ENCODE peak calls at places on chromosomes 3 and 15, in four cellular contexts. X is bronchial epithelial cell, R is spleen, H is psoas muscle. C is an unnamed sample.

GRCh38 chr3:172074578-172074977 is 35.2 kb downstream of the FNDC3B start:
- DNase-seq in H (peak; percentile 28), X (no peak), R (no peak), C (peak; percentile 56)

GRCh38 chr15:95684693-95685115 is 645.8 kb upstream of the NR2F2 start:
- DNase-seq in X (peak; percentile 95), H (no peak), R (no peak), C (no peak)

GRCh38 chr3:62370112-62371031 is 3.0 kb downstream of the FEZF2 start:
- DNase-seq in R (no peak), H (no peak), X (no peak), C (no peak)

GRCh38 chr15:57559875-57560274 is 31.8 kb upstream of the MYZAP start:
- DNase-seq in R (peak; percentile 83), X (peak; percentile 56), H (peak; percentile 57), C (peak; percentile 87)

GRCh38 chr15:48719668-48720067 is 74.2 kb upstream of the FBN1 start:
- DNase-seq in R (no peak), H (no peak), X (no peak), C (no peak)

GRCh38 chr3:67460841-67461240 is 193.6 kb downstream of the SUCLG2 start:
- DNase-seq in R (no peak), H (no peak), X (peak; percentile 5), C (no peak)

GRCh38 chr15:90901799-90902655 is 1.1 kb upstream of the MAN2A2 start:
- DNase-seq in H (peak; percentile 79), R (peak; percentile 94), X (peak; percentile 66), C (peak; percentile 82)

GRCh38 chr3:141228385-141228784 is 3.2 kb upstream of the PXYLP1 start:
- DNase-seq in H (no peak), R (no peak), X (no peak), C (no peak)

GRCh38 chr15:74403981-74404563 is 29.7 kb downstream of the SEMA7A start:
- DNase-seq in H (no peak), R (no peak), X (no peak), C (no peak)

GRCh38 chr3:167908745-167909442 is 173.4 kb downstream of the SERPINI1 start:
- DNase-seq in R (no peak), X (no peak), H (no peak), C (no peak)

GRCh38 chr3:47225310-47225906 is 57.2 kb downstream of the KIF9 start:
- DNase-seq in H (no peak), R (no peak), X (peak; percentile 11), C (no peak)

GRCh38 chr15:63212050-63212973 is 22.9 kb downstream of the RAB8B start:
- DNase-seq in X (peak; percentile 86), H (no peak), R (no peak), C (no peak)

GRCh38 chr15:71761649-71762048 is 48.7 kb upstream of the NR2E3 start:
- DNase-seq in H (no peak), R (no peak), X (peak; percentile 92), C (peak; percentile 46)

GRCh38 chr15:75168374-75168773 is 33.3 kb upstream of the C15orf39 start:
- DNase-seq in H (no peak), R (no peak), X (no peak), C (no peak)

GRCh38 chr15:65690778-65691177 is 69.0 kb downstream of the SLC24A1 start:
- DNase-seq in R (no peak), X (no peak), H (no peak), C (no peak)

GRCh38 chr15:77528968-77529319 is 103.8 kb downstream of the LINGO1 start:
- DNase-seq in H (no peak), X (no peak), R (peak; percentile 56), C (peak; percentile 68)

GRCh38 chr15:40063563-40064011 is 24.6 kb upstream of the SRP14 start:
- DNase-seq in X (peak; percentile 90), H (peak; percentile 69), R (peak; percentile 66), C (peak; percentile 75)

GRCh38 chr15:39914977-39915376 is 5.1 kb downstream of the GPR176 start:
- DNase-seq in X (no peak), R (no peak), H (no peak), C (no peak)

GRCh38 chr3:182671942-182672341 is 121.4 kb upstream of the ATP11B start:
- DNase-seq in X (no peak), H (no peak), R (no peak), C (no peak)

GRCh38 chr3:905217-905616 is 187.6 kb upstream of the CNTN6 start:
- DNase-seq in X (no peak), R (no peak), H (no peak), C (no peak)

GRCh38 chr3:107361633-107362032 is 15.6 kb upstream of the CCDC54 start:
- DNase-seq in X (no peak), R (no peak), H (no peak), C (no peak)

GRCh38 chr3:16510620-16511319 is 2.7 kb downstream of the RFTN1 start:
- DNase-seq in H (no peak), X (no peak), R (no peak), C (no peak)

GRCh38 chr3:16512435-16513140 is 911 bp downstream of the RFTN1 start:
- DNase-seq in R (peak; percentile 91), X (peak; percentile 21), H (peak; percentile 41), C (peak; percentile 79)

GRCh38 chr3:16509721-16510619 is 3.5 kb downstream of the RFTN1 start:
- DNase-seq in H (no peak), R (no peak), X (no peak), C (no peak)

GRCh38 chr3:16513141-16514020 is at the start of gene RFTN1:
- DNase-seq in H (peak; percentile 56), R (peak; percentile 92), X (peak; percentile 39), C (peak; percentile 67)

GRCh38 chr3:16511561-16512434 is 1.7 kb downstream of the RFTN1 start:
- DNase-seq in R (peak; percentile 87), X (peak; percentile 59), H (peak; percentile 63), C (peak; percentile 75)
- H3K4me3 ChIP-seq in R (peak overlapping the region; percentile 84), X (peak overlapping the region; percentile 75), H (peak overlapping the region; percentile 69), C (peak overlapping the region; percentile 64)

DNA sequence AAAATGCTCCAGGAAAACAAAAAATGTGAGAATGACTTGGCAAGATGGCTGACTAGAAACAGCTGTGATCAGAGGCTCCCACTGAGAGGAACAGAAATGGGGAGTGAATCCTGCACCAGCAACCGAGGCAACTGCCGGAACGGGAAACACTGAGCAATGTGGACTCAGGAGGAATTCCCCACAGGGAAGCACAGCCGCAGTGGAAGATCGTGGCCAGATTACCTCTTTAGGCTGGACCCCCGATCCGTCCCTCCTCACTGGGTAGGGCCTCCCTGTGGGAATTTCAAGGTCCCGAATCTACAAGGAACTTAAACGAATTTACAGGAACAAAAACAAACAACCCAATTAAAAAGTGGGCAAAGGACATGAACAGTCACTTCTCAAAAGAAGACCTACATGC is 385.2 kb upstream of the MCTP2 start:
- DNase-seq in H (no peak), X (no peak), R (no peak), C (no peak)
- H3K4me3 ChIP-seq in H (no peak overlapping the region), X (no peak overlapping the region), R (no peak overlapping the region), C (no peak overlapping the region)

DNA sequence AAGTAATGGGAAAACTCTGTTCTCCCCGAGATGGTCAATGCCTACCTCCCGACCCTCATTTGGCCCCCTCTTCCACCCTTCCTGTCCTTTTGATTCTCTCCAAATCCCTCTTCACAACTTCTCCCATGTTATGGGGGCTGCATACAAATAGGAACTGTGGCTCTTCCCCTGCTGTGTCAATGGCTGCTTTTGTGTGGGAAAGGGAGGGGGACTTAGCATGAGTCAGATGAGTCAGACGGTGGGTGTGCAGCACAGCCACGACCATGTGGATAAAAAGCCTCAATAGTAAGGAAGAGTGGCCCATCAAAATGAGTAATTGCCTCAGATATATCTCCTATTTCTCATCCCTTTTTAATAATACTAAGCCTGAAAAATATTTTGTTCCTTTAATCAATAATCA is 31.9 kb downstream of the SPATA16 start:
- DNase-seq in R (no peak), X (no peak), H (no peak), C (no peak)
- H3K4me3 ChIP-seq in R (no peak overlapping the region), X (no peak overlapping the region), H (no peak overlapping the region), C (no peak overlapping the region)

GRCh38 chr3:190619353-190619752 is 105.5 kb downstream of the IL1RAP start:
- DNase-seq in H (no peak), R (no peak), X (no peak), C (no peak)

GRCh38 chr3:190616627-190617026 is 102.7 kb downstream of the IL1RAP start:
- DNase-seq in H (no peak), R (no peak), X (no peak), C (no peak)

GRCh38 chr3:190615607-190616006 is 101.7 kb downstream of the IL1RAP start:
- DNase-seq in X (no peak), R (no peak), H (no peak), C (no peak)

GRCh38 chr3:190618349-190619030 is 104.6 kb downstream of the IL1RAP start:
- DNase-seq in R (no peak), H (no peak), X (peak; percentile 33), C (no peak)

GRCh38 chr3:190617185-190617584 is 103.3 kb downstream of the IL1RAP start:
- DNase-seq in X (peak; percentile 45), H (peak; percentile 13), R (no peak), C (peak; percentile 16)
- H3K4me3 ChIP-seq in X (no peak overlapping the region), H (no peak overlapping the region), R (no peak overlapping the region), C (no peak overlapping the region)

GRCh38 chr15:37094542-37095196 is 5.7 kb downstream of the MEIS2 start:
- DNase-seq in R (no peak), X (no peak), H (no peak), C (no peak)
- H3K4me3 ChIP-seq in R (peak overlapping the region; percentile 66), X (no peak overlapping the region), H (no peak overlapping the region), C (peak overlapping the region; percentile 97)

GRCh38 chr15:80988148-80988796 is 1.3 kb downstream of the MESD start:
- DNase-seq in X (no peak), H (no peak), R (no peak), C (no peak)
- H3K4me3 ChIP-seq in X (peak overlapping the region; percentile 92), H (peak overlapping the region; percentile 94), R (peak overlapping the region; percentile 93), C (peak overlapping the region; percentile 57)

GRCh38 chr3:170364965-170365364 is 7.5 kb downstream of the SKIL start:
- DNase-seq in X (no peak), R (no peak), H (no peak), C (no peak)

GRCh38 chr3:170372190-170372879 is 14.8 kb downstream of the SKIL start:
- DNase-seq in R (no peak), H (no peak), X (no peak), C (no peak)

GRCh38 chr3:170363471-170363994 is 6.0 kb downstream of the SKIL start:
- DNase-seq in R (no peak), X (no peak), H (no peak), C (no peak)

GRCh38 chr3:170368921-170369320 is 11.4 kb downstream of the SKIL start:
- DNase-seq in H (no peak), R (no peak), X (no peak), C (no peak)

DNA sequence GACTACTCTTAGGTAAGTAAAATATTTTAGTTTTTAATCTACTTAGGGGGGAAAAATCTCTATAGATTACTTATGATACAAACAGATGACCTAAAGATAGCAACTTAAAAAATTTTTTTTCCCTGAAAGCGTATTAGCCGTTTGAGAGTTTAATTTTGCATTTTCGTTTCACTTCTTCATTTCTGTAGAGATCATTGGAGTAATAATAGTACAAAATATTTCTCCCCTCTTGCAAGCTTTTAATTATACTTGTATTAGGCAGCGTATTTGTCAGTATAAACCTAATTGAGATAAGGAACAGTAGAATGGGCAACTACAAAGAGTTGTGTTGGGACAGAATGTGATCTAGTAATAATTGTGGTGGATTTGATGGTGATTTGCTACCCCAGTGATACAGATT is 10.3 kb downstream of the SKIL start:
- DNase-seq in X (no peak), H (no peak), R (no peak), C (no peak)
- H3K4me3 ChIP-seq in X (no peak overlapping the region), H (no peak overlapping the region), R (no peak overlapping the region), C (no peak overlapping the region)

C was measured in right cardiac atrium.